ENCODE peak calls at places on chromosomes 16 and 17, in five cellular contexts. C, H, W, R and D are unnamed samples.

GRCh38 chr16:65422934-65423333 is 301.1 kb upstream of the CDH11 start:
- DNase-seq in C (no peak), H (no peak), W (no peak), R (no peak), D (no peak)

GRCh38 chr16:11207646-11208045 is 48.4 kb downstream of the SOCS1 start:
- DNase-seq in C (no peak), H (no peak), W (no peak), R (no peak), D (no peak)

GRCh38 chr17:4557626-4558310 is 2.6 kb upstream of the MYBBP1A start:
- DNase-seq in C (no peak), H (no peak), W (no peak), R (no peak), D (no peak)

GRCh38 chr16:6558133-6558532 is 774.5 kb upstream of the RBFOX1 start:
- DNase-seq in C (no peak), H (no peak), W (no peak), R (no peak), D (no peak)

GRCh38 chr16:72482695-72483094 is 310.7 kb upstream of the PMFBP1 start:
- DNase-seq in C (no peak), H (no peak), W (no peak), R (no peak), D (no peak)

GRCh38 chr17:31579265-31579664 is 187.8 kb downstream of the RAB11FIP4 start:
- DNase-seq in C (no peak), H (peak; percentile 93), W (no peak), R (peak; percentile 52), D (peak; percentile 53)

GRCh38 chr17:12927541-12928425 is 90.0 kb downstream of the ELAC2 start:
- DNase-seq in C (no peak), H (no peak), W (no peak), R (peak; percentile 7), D (peak; percentile 47)

GRCh38 chr17:27929990-27930389 is 36.8 kb upstream of the LYRM9 start:
- DNase-seq in C (no peak), H (peak; percentile 52), W (no peak), R (peak; percentile 70), D (no peak)

GRCh38 chr17:31533546-31534155 is 142.2 kb downstream of the RAB11FIP4 start:
- DNase-seq in C (peak; percentile 27), H (peak; percentile 91), W (no peak), R (peak; percentile 71), D (peak; percentile 81)

GRCh38 chr17:58324409-58325288 is 3.9 kb downstream of the TSPOAP1 start:
- DNase-seq in C (no peak), H (peak; percentile 31), W (no peak), R (no peak), D (no peak)

GRCh38 chr17:57638284-57638683 is 106.8 kb downstream of the CCDC182 start:
- DNase-seq in C (no peak), H (no peak), W (no peak), R (no peak), D (no peak)

GRCh38 chr16:82641336-82641984 is 14.7 kb downstream of the CDH13 start:
- DNase-seq in C (no peak), H (peak; percentile 57), W (no peak), R (peak; percentile 80), D (peak; percentile 59)